ENCODE peak calls at places on chromosome 16, in six cellular contexts. One of them, this sample, is unnamed.

GRCh38 chr16:88643546-88643932 is 5.2 kb downstream of the IL17C start:
- DNase-seq in stomach: no peak
- DNase-seq in breast epithelium: no peak
- DNase-seq in H1: no peak
- DNase-seq in GM23338: no peak
- DNase-seq in transverse colon: no peak
- DNase-seq in this sample: no peak

GRCh38 chr16:27273670-27274522 is 5.3 kb upstream of the NSMCE1 start:
- DNase-seq in transverse colon: peak
- DNase-seq in GM23338: no peak
- DNase-seq in breast epithelium: no peak
- DNase-seq in stomach: no peak
- DNase-seq in H1: peak
- DNase-seq in this sample: no peak

GRCh38 chr16:19008245-19008644 is 24.5 kb downstream of the TMC7 start:
- DNase-seq in stomach: no peak
- DNase-seq in breast epithelium: no peak
- DNase-seq in transverse colon: no peak
- DNase-seq in H1: no peak
- DNase-seq in GM23338: no peak
- DNase-seq in this sample: no peak

GRCh38 chr16:28241924-28242323 is 30.2 kb upstream of the XPO6 start:
- DNase-seq in breast epithelium: no peak
- DNase-seq in GM23338: no peak
- DNase-seq in transverse colon: no peak
- DNase-seq in H1: no peak
- DNase-seq in stomach: no peak
- DNase-seq in this sample: no peak

GRCh38 chr16:46690281-46691178 is 1.1 kb downstream of the ORC6 start:
- DNase-seq in breast epithelium: no peak
- DNase-seq in transverse colon: peak
- DNase-seq in stomach: no peak
- DNase-seq in GM23338: no peak
- DNase-seq in H1: no peak
- DNase-seq in this sample: no peak

GRCh38 chr16:83733301-83733700 is 74.5 kb upstream of the HSBP1 start:
- DNase-seq in stomach: no peak
- DNase-seq in breast epithelium: no peak
- DNase-seq in H1: no peak
- DNase-seq in transverse colon: no peak
- DNase-seq in GM23338: no peak
- DNase-seq in this sample: no peak

GRCh38 chr16:27795992-27796614 is 246.2 kb downstream of the KATNIP start:
- DNase-seq in stomach: peak
- DNase-seq in breast epithelium: no peak
- DNase-seq in transverse colon: peak
- DNase-seq in GM23338: peak
- DNase-seq in H1: peak
- DNase-seq in this sample: no peak

GRCh38 chr16:1208239-1208830 is 16.7 kb downstream of the TPSG1 start:
- DNase-seq in transverse colon: no peak
- DNase-seq in H1: no peak
- DNase-seq in GM23338: no peak
- DNase-seq in stomach: no peak
- DNase-seq in breast epithelium: no peak
- DNase-seq in this sample: no peak

GRCh38 chr16:15708997-15709396 is 59.0 kb downstream of the NDE1 start:
- DNase-seq in transverse colon: no peak
- DNase-seq in H1: no peak
- DNase-seq in GM23338: no peak
- DNase-seq in breast epithelium: no peak
- DNase-seq in stomach: no peak
- DNase-seq in this sample: no peak

GRCh38 chr16:53605356-53605755 is 98.3 kb downstream of the RPGRIP1L start:
- DNase-seq in H1: no peak
- DNase-seq in transverse colon: no peak
- DNase-seq in GM23338: no peak
- DNase-seq in stomach: no peak
- DNase-seq in breast epithelium: no peak
- DNase-seq in this sample: no peak

GRCh38 chr16:51989637-51990230 is 557.2 kb downstream of the TOX3 start:
- DNase-seq in stomach: no peak
- DNase-seq in transverse colon: no peak
- DNase-seq in GM23338: no peak
- DNase-seq in H1: no peak
- DNase-seq in breast epithelium: no peak
- DNase-seq in this sample: peak

GRCh38 chr16:18852647-18853046 is 51.3 kb upstream of the ARL6IP1 start:
- DNase-seq in GM23338: no peak
- DNase-seq in stomach: no peak
- DNase-seq in transverse colon: no peak
- DNase-seq in H1: no peak
- DNase-seq in breast epithelium: no peak
- DNase-seq in this sample: no peak

GRCh38 chr16:55613578-55614333 is 42.0 kb upstream of the SLC6A2 start:
- DNase-seq in GM23338: no peak
- DNase-seq in stomach: no peak
- DNase-seq in transverse colon: no peak
- DNase-seq in H1: no peak
- DNase-seq in breast epithelium: no peak
- DNase-seq in this sample: no peak

GRCh38 chr16:78257376-78257728 is 157.9 kb downstream of the WWOX start:
- DNase-seq in H1: no peak
- DNase-seq in breast epithelium: no peak
- DNase-seq in transverse colon: no peak
- DNase-seq in GM23338: no peak
- DNase-seq in stomach: no peak
- DNase-seq in this sample: no peak

GRCh38 chr16:47876494-47876893 is 279.3 kb downstream of the ABCC12 start:
- DNase-seq in H1: no peak
- DNase-seq in stomach: no peak
- DNase-seq in transverse colon: no peak
- DNase-seq in GM23338: no peak
- DNase-seq in breast epithelium: no peak
- DNase-seq in this sample: no peak

GRCh38 chr16:23113185-23113584 is 36.1 kb downstream of the USP31 start:
- DNase-seq in breast epithelium: no peak
- DNase-seq in stomach: no peak
- DNase-seq in H1: no peak
- DNase-seq in GM23338: no peak
- DNase-seq in transverse colon: no peak
- DNase-seq in this sample: no peak

GRCh38 chr16:57753448-57754353 is 18.1 kb downstream of the KATNB1 start:
- DNase-seq in GM23338: no peak
- DNase-seq in H1: no peak
- DNase-seq in stomach: no peak
- DNase-seq in transverse colon: no peak
- DNase-seq in breast epithelium: no peak
- DNase-seq in this sample: no peak

GRCh38 chr16:81526935-81527334 is 82.3 kb downstream of the CMIP start:
- DNase-seq in GM23338: no peak
- DNase-seq in stomach: no peak
- DNase-seq in transverse colon: no peak
- DNase-seq in breast epithelium: peak
- DNase-seq in H1: no peak
- DNase-seq in this sample: peak

DNA sequence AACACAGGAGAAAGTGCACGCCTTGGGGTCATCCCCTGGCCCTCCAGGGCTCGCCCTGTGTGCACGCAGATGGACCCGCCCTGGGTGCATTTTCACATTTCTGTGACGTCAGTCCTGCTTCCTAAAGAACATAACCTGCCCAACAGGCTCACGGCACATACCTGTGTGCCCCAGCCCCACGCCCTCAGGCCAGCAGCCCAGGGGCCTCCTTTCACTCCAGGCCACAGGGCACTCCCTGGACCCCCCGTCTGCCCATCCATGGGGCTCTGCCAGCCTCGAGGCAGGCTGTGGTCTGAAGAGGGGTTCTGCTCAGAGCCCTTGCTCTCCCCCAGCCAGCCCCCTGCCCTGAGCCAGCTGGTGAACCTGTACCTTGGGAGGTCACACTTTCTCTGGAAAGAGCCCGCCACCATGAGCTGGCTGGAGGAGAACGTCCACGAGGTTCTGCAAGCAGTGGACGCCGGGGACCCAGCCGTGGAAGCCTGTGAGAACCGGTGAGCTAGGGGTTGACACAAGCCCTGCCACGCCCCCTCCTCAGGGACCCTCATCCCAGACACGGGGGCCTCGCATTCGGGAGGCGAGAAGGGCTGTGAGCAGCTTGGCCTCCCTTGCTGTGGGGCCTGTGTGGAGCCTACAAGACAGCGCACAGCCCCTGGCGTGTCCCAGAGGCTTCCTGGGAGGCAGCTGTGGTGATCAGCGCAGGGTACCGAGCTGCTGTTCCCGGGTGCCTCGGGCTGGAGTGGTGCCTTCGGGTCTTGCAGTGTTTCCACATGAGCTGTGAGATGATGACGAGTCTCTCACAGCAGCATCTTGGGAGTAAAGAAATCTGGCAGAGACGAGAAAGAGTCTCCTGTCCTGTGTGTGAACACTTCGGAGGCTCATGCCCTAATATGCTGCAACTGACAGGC is 13.8 kb upstream of the MC1R start:
- DNase-seq in GM23338: no peak
- DNase-seq in H1: no peak
- DNase-seq in stomach: no peak
- DNase-seq in breast epithelium: no peak
- DNase-seq in transverse colon: no peak
- DNase-seq in this sample: no peak
- TF ChIP-seq POLR2AphosphoS5 in GM23338: no peak
- TF ChIP-seq POLR2AphosphoS5 in H1: no peak
- TF ChIP-seq POLR2AphosphoS5 in stomach: no peak
- TF ChIP-seq POLR2AphosphoS5 in breast epithelium: no peak
- TF ChIP-seq POLR2AphosphoS5 in transverse colon: no peak
- TF ChIP-seq POLR2AphosphoS5 in this sample: no peak

GRCh38 chr16:31470615-31471014 is 1.3 kb upstream of the TGFB1I1 start:
- DNase-seq in GM23338: no peak
- DNase-seq in breast epithelium: no peak
- DNase-seq in transverse colon: no peak
- DNase-seq in stomach: no peak
- DNase-seq in H1: no peak
- DNase-seq in this sample: no peak
- H3K4me3 ChIP-seq in GM23338: no peak
- H3K4me3 ChIP-seq in breast epithelium: no peak
- H3K4me3 ChIP-seq in transverse colon: no peak
- H3K4me3 ChIP-seq in stomach: no peak
- H3K4me3 ChIP-seq in H1: no peak
- H3K4me3 ChIP-seq in this sample: no peak

GRCh38 chr16:4404967-4405696 is 11.3 kb downstream of the CORO7 start:
- DNase-seq in transverse colon: no peak
- DNase-seq in H1: no peak
- DNase-seq in stomach: no peak
- DNase-seq in breast epithelium: no peak
- DNase-seq in GM23338: no peak
- DNase-seq in this sample: no peak
- TF ChIP-seq POLR2AphosphoS5 in transverse colon: no peak
- TF ChIP-seq POLR2AphosphoS5 in H1: no peak
- TF ChIP-seq POLR2AphosphoS5 in stomach: no peak
- TF ChIP-seq POLR2AphosphoS5 in breast epithelium: no peak
- TF ChIP-seq POLR2AphosphoS5 in GM23338: no peak
- TF ChIP-seq POLR2AphosphoS5 in this sample: no peak

DNA sequence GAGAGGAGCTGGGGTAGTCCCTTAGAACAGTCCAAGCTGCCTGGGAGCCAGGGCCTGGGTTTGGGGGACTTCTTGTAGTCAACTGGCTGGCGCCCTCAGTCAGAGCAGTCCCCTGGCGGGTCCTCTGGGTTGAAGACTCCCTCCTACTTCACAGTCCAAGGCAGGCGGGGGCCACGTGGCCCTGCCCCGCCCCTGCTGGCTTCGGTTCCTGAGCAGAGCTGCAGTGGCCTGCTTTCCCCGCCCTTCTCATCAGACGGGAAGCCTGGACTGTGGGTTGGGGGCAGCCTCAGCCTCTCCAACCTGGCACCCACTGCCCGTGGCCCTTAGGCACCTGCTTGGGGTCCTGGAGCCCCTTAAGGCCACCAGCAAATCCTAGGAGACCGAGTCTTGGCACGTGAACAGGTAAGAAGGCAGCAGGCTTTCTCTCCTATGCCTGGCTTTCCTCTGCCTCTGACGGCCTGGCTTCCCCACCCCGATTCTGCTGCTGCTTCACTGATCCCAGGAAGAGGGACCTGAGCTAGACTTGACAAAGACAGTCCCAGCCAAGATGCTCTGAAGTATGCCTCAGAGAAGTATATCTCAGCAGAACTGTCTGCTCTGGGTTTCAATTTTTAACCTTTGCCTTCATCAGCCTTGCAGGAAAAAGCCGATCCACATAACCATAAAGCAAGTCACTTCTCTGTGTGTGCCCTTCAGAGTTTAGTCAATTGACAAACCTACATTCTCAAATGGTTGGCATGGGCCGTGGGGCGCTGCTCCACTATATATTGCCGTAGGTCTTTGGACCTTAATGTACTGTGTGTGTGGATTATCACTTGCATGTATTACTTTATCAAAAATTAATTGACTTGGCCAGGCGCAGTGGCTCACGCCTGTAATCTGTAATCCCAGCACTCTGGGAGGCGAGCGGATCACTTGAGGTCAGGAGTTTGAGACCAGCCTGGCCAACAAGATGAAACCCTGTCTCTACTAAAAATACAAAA is 56.3 kb downstream of the SF3B3 start:
- DNase-seq in breast epithelium: peak
- DNase-seq in GM23338: no peak
- DNase-seq in transverse colon: peak
- DNase-seq in H1: no peak
- DNase-seq in stomach: peak
- DNase-seq in this sample: no peak
- H3K4me3 ChIP-seq in breast epithelium: no peak
- H3K4me3 ChIP-seq in GM23338: no peak
- H3K4me3 ChIP-seq in transverse colon: no peak
- H3K4me3 ChIP-seq in H1: no peak
- H3K4me3 ChIP-seq in stomach: peak
- H3K4me3 ChIP-seq in this sample: no peak

This sample was measured in prostate gland.